ENCODE peak calls at places on chromosomes 11 and 22, in four cellular contexts. F is GM12878, G is H1, L is HepG2. B is an unnamed sample.

GRCh38 chr11:112525270-112525669 is 264.6 kb upstream of the PLET1 start:
- DNase-seq in F (no peak), G (no peak), L (no peak), B (no peak)

GRCh38 chr11:2176389-2176900 is 4.8 kb upstream of the TH start:
- DNase-seq in F (no peak), G (no peak), L (no peak), B (no peak)

GRCh38 chr11:60858236-60858635 is 2.5 kb upstream of the PTGDR2 start:
- DNase-seq in F (no peak), G (no peak), L (no peak), B (no peak)

GRCh38 chr22:20229916-20230775 is 38.0 kb downstream of the RTN4R start:
- DNase-seq in F (no peak), G (no peak), L (no peak), B (no peak)

GRCh38 chr22:22486132-22486899 is 22.2 kb downstream of the ZNF280B start:
- DNase-seq in F (no peak), G (no peak), L (no peak), B (no peak)

GRCh38 chr22:49012695-49013094 is 815.0 kb downstream of the BRD1 start:
- DNase-seq in F (no peak), G (no peak), L (no peak), B (no peak)

GRCh38 chr11:31139479-31139878 is 230.1 kb downstream of the DCDC1 start:
- DNase-seq in F (no peak), G (no peak), L (no peak), B (no peak)

GRCh38 chr11:65417702-65418430 is 4.7 kb upstream of the NEAT1 start:
- DNase-seq in F (no peak), G (peak), L (no peak), B (no peak)

GRCh38 chr11:92384807-92385206 is 160.2 kb downstream of the FAT3 start:
- DNase-seq in F (no peak), G (no peak), L (no peak), B (no peak)

GRCh38 chr11:129313588-129314288 is 61.9 kb upstream of the BARX2 start:
- DNase-seq in F (no peak), G (no peak), L (no peak), B (no peak)

GRCh38 chr22:27100789-27101188 is 443.4 kb downstream of the MIAT start:
- DNase-seq in F (no peak), G (peak), L (no peak), B (peak)

GRCh38 chr11:12185914-12186313 is 75.5 kb downstream of the MICAL2 start:
- DNase-seq in F (no peak), G (no peak), L (no peak), B (no peak)

GRCh38 chr11:102447193-102447592 is 5.4 kb downstream of the TMEM123 start:
- DNase-seq in F (no peak), G (no peak), L (no peak), B (no peak)

GRCh38 chr11:27209562-27210005 is 153.4 kb downstream of the CCDC34 start:
- DNase-seq in F (no peak), G (no peak), L (peak), B (no peak)

GRCh38 chr22:30575011-30575671 is 676 bp upstream of the GAL3ST1 start:
- DNase-seq in F (no peak), G (no peak), L (no peak), B (no peak)
- TF ChIP-seq ZNF274 in F (no peak), G (no peak), L (no peak), B (no peak)

DNA sequence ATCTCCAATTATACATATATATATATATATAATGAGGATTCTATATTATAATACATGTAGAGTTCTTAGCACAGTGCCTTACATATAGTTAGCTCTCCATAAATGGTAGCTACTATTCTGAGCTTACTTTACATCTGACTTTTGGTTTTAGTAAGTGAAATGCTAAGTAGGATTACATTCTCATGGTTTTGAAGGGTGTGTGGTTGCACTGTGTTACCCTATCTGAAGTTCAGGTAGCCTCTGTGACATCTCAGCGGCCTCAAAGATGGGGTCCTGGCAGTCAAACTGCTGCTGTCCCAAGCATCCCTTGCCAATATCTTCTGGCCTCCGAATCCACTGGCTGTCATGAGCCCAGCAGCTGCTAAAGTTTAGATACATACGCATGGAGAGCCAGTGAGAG is 34.8 kb downstream of the UBASH3B start:
- DNase-seq in F (no peak), G (no peak), L (no peak), B (no peak)
- H3K4me3 ChIP-seq in F (no peak), G (no peak), L (no peak), B (no peak)

GRCh38 chr11:75223954-75224643 is 16.5 kb upstream of the TPBGL start:
- DNase-seq in F (no peak), G (no peak), L (peak), B (no peak)
- TF ChIP-seq SUZ12 in F (no peak), G (no peak), L (no peak), B (no peak)

DNA sequence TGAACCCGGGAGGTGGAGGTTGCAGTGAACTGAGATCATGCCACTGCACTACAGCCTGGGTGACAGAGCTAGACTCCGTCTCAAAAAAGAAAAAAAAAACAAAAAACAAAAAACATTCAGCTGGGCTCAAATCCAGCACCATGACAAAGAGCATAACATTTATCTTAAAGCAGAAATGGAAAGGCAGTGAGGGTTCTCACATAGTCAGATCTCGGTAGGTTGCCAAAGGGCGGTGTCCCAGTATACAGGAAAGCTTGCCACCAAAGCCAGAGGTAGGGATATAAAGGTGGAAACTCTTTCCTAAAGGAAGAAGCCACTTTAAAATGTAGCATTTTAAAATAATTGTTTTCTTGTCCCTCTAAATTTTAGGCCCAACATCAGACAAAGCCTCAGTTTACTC is 22.4 kb upstream of the CAPRIN1 start:
- DNase-seq in F (no peak), G (no peak), L (no peak), B (no peak)
- TF ChIP-seq ZNF274 in F (no peak), G (no peak), L (no peak), B (no peak)

GRCh38 chr11:10898003-10898762 is 40.3 kb upstream of the ZBED5 start:
- DNase-seq in F (no peak), G (no peak), L (no peak), B (no peak)
- H3K4me3 ChIP-seq in F (no peak), G (no peak), L (no peak), B (no peak)

DNA sequence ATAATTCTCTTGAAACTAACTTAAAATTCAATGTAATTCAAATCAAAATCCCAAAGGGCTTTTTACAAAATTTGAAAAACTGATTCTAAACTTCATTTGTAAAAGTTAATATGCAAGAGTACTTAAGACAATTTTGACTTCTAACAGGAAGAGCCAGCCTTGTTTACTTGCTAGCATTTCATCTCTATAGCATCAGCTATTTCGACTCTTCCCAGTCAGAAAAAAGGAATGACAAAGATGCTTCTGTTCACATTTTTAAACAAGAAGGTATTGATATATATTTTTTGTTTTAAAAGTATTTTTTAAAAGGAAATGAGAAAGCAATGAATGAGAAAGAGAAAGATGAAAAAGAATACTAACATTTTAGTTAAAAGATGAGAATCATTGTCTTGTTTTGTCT is 16.4 kb downstream of the SLN start:
- DNase-seq in F (no peak), G (no peak), L (no peak), B (no peak)
- TF ChIP-seq SUZ12 in F (no peak), G (no peak), L (no peak), B (no peak)

B was measured in NT2/D1.